ENCODE peak calls at places on chromosome 1, in ten cellular contexts. One of them, this sample, is unnamed.

GRCh38 chr1:165114022-165114888 is 242.3 kb downstream of the LMX1A start:
- DNase-seq in brain microvascular endothelial cell: peak
- DNase-seq in memory B cell: no peak
- DNase-seq in naive thymus-derived CD8-positive, alpha-beta T cell: no peak
- DNase-seq in heart right ventricle: no peak
- DNase-seq in DMS 273 treated with DMSO at 0.1 percent for 48 hours: peak
- DNase-seq in activated CD8-positive, alpha-beta memory T cell treated with anti-CD3 and anti-CD28 coated beads for 24 hours: no peak
- DNase-seq in NCI-H1092 treated with DMSO at 0.1 percent for 48 hours: peak
- DNase-seq in NCI-H146: peak
- DNase-seq in GM04504: no peak
- DNase-seq in this sample: no peak

GRCh38 chr1:187032982-187033705 is 204.4 kb downstream of the PLA2G4A start:
- DNase-seq in GM04504: no peak
- DNase-seq in NCI-H146: no peak
- DNase-seq in activated CD8-positive, alpha-beta memory T cell treated with anti-CD3 and anti-CD28 coated beads for 24 hours: no peak
- DNase-seq in naive thymus-derived CD8-positive, alpha-beta T cell: no peak
- DNase-seq in DMS 273 treated with DMSO at 0.1 percent for 48 hours: no peak
- DNase-seq in NCI-H1092 treated with DMSO at 0.1 percent for 48 hours: no peak
- DNase-seq in heart right ventricle: no peak
- DNase-seq in memory B cell: no peak
- DNase-seq in brain microvascular endothelial cell: no peak
- DNase-seq in this sample: no peak

GRCh38 chr1:206706298-206706791 is 21.6 kb downstream of the MAPKAPK2 start:
- DNase-seq in naive thymus-derived CD8-positive, alpha-beta T cell: no peak
- DNase-seq in NCI-H1092 treated with DMSO at 0.1 percent for 48 hours: peak
- DNase-seq in brain microvascular endothelial cell: peak
- DNase-seq in NCI-H146: peak
- DNase-seq in memory B cell: no peak
- DNase-seq in DMS 273 treated with DMSO at 0.1 percent for 48 hours: peak
- DNase-seq in heart right ventricle: peak
- DNase-seq in GM04504: peak
- DNase-seq in activated CD8-positive, alpha-beta memory T cell treated with anti-CD3 and anti-CD28 coated beads for 24 hours: no peak
- DNase-seq in this sample: no peak

GRCh38 chr1:26521669-26522030 is 7.9 kb upstream of the RPS6KA1 start:
- DNase-seq in naive thymus-derived CD8-positive, alpha-beta T cell: no peak
- DNase-seq in NCI-H146: no peak
- DNase-seq in brain microvascular endothelial cell: no peak
- DNase-seq in memory B cell: no peak
- DNase-seq in heart right ventricle: no peak
- DNase-seq in DMS 273 treated with DMSO at 0.1 percent for 48 hours: no peak
- DNase-seq in NCI-H1092 treated with DMSO at 0.1 percent for 48 hours: no peak
- DNase-seq in GM04504: no peak
- DNase-seq in activated CD8-positive, alpha-beta memory T cell treated with anti-CD3 and anti-CD28 coated beads for 24 hours: no peak
- DNase-seq in this sample: no peak

GRCh38 chr1:207103892-207104373 is at the start of gene C4BPA:
- DNase-seq in activated CD8-positive, alpha-beta memory T cell treated with anti-CD3 and anti-CD28 coated beads for 24 hours: no peak
- DNase-seq in naive thymus-derived CD8-positive, alpha-beta T cell: no peak
- DNase-seq in NCI-H146: no peak
- DNase-seq in NCI-H1092 treated with DMSO at 0.1 percent for 48 hours: no peak
- DNase-seq in heart right ventricle: no peak
- DNase-seq in brain microvascular endothelial cell: no peak
- DNase-seq in DMS 273 treated with DMSO at 0.1 percent for 48 hours: no peak
- DNase-seq in memory B cell: no peak
- DNase-seq in GM04504: no peak
- DNase-seq in this sample: no peak

GRCh38 chr1:201769966-201770365 is 59.0 kb upstream of the IPO9 start:
- DNase-seq in activated CD8-positive, alpha-beta memory T cell treated with anti-CD3 and anti-CD28 coated beads for 24 hours: no peak
- DNase-seq in naive thymus-derived CD8-positive, alpha-beta T cell: no peak
- DNase-seq in heart right ventricle: peak
- DNase-seq in GM04504: peak
- DNase-seq in DMS 273 treated with DMSO at 0.1 percent for 48 hours: peak
- DNase-seq in memory B cell: no peak
- DNase-seq in brain microvascular endothelial cell: peak
- DNase-seq in NCI-H146: no peak
- DNase-seq in NCI-H1092 treated with DMSO at 0.1 percent for 48 hours: no peak
- DNase-seq in this sample: no peak

GRCh38 chr1:157241185-157241538 is 103.0 kb upstream of the ETV3 start:
- DNase-seq in memory B cell: no peak
- DNase-seq in brain microvascular endothelial cell: no peak
- DNase-seq in NCI-H1092 treated with DMSO at 0.1 percent for 48 hours: no peak
- DNase-seq in activated CD8-positive, alpha-beta memory T cell treated with anti-CD3 and anti-CD28 coated beads for 24 hours: no peak
- DNase-seq in GM04504: no peak
- DNase-seq in DMS 273 treated with DMSO at 0.1 percent for 48 hours: no peak
- DNase-seq in NCI-H146: no peak
- DNase-seq in heart right ventricle: no peak
- DNase-seq in naive thymus-derived CD8-positive, alpha-beta T cell: no peak
- DNase-seq in this sample: no peak

GRCh38 chr1:169309178-169310166 is 58.1 kb downstream of the NME7 start:
- DNase-seq in NCI-H146: no peak
- DNase-seq in DMS 273 treated with DMSO at 0.1 percent for 48 hours: no peak
- DNase-seq in activated CD8-positive, alpha-beta memory T cell treated with anti-CD3 and anti-CD28 coated beads for 24 hours: no peak
- DNase-seq in GM04504: no peak
- DNase-seq in brain microvascular endothelial cell: no peak
- DNase-seq in NCI-H1092 treated with DMSO at 0.1 percent for 48 hours: no peak
- DNase-seq in naive thymus-derived CD8-positive, alpha-beta T cell: no peak
- DNase-seq in memory B cell: no peak
- DNase-seq in heart right ventricle: no peak
- DNase-seq in this sample: no peak

GRCh38 chr1:62912028-62912638 is 128.2 kb downstream of the ATG4C start:
- DNase-seq in brain microvascular endothelial cell: peak
- DNase-seq in naive thymus-derived CD8-positive, alpha-beta T cell: no peak
- DNase-seq in DMS 273 treated with DMSO at 0.1 percent for 48 hours: no peak
- DNase-seq in GM04504: no peak
- DNase-seq in NCI-H146: no peak
- DNase-seq in NCI-H1092 treated with DMSO at 0.1 percent for 48 hours: no peak
- DNase-seq in activated CD8-positive, alpha-beta memory T cell treated with anti-CD3 and anti-CD28 coated beads for 24 hours: no peak
- DNase-seq in heart right ventricle: no peak
- DNase-seq in memory B cell: no peak
- DNase-seq in this sample: no peak

GRCh38 chr1:74505889-74506288 is 6.5 kb downstream of the LRRC53 start:
- DNase-seq in activated CD8-positive, alpha-beta memory T cell treated with anti-CD3 and anti-CD28 coated beads for 24 hours: no peak
- DNase-seq in GM04504: no peak
- DNase-seq in DMS 273 treated with DMSO at 0.1 percent for 48 hours: no peak
- DNase-seq in memory B cell: no peak
- DNase-seq in NCI-H146: no peak
- DNase-seq in heart right ventricle: no peak
- DNase-seq in naive thymus-derived CD8-positive, alpha-beta T cell: no peak
- DNase-seq in brain microvascular endothelial cell: no peak
- DNase-seq in NCI-H1092 treated with DMSO at 0.1 percent for 48 hours: no peak
- DNase-seq in this sample: no peak

GRCh38 chr1:210437111-210437510 is 108.4 kb downstream of the HHAT start:
- DNase-seq in NCI-H146: no peak
- DNase-seq in DMS 273 treated with DMSO at 0.1 percent for 48 hours: no peak
- DNase-seq in heart right ventricle: no peak
- DNase-seq in naive thymus-derived CD8-positive, alpha-beta T cell: no peak
- DNase-seq in activated CD8-positive, alpha-beta memory T cell treated with anti-CD3 and anti-CD28 coated beads for 24 hours: no peak
- DNase-seq in NCI-H1092 treated with DMSO at 0.1 percent for 48 hours: no peak
- DNase-seq in brain microvascular endothelial cell: peak
- DNase-seq in memory B cell: no peak
- DNase-seq in GM04504: no peak
- DNase-seq in this sample: no peak

GRCh38 chr1:235442788-235443429 is 61.3 kb downstream of the B3GALNT2 start:
- DNase-seq in NCI-H146: no peak
- DNase-seq in naive thymus-derived CD8-positive, alpha-beta T cell: no peak
- DNase-seq in memory B cell: no peak
- DNase-seq in brain microvascular endothelial cell: peak
- DNase-seq in DMS 273 treated with DMSO at 0.1 percent for 48 hours: no peak
- DNase-seq in heart right ventricle: no peak
- DNase-seq in GM04504: peak
- DNase-seq in activated CD8-positive, alpha-beta memory T cell treated with anti-CD3 and anti-CD28 coated beads for 24 hours: no peak
- DNase-seq in NCI-H1092 treated with DMSO at 0.1 percent for 48 hours: no peak
- DNase-seq in this sample: no peak

GRCh38 chr1:193905288-193906085 is 719.1 kb upstream of the B3GALT2 start:
- DNase-seq in memory B cell: no peak
- DNase-seq in naive thymus-derived CD8-positive, alpha-beta T cell: no peak
- DNase-seq in NCI-H1092 treated with DMSO at 0.1 percent for 48 hours: no peak
- DNase-seq in DMS 273 treated with DMSO at 0.1 percent for 48 hours: no peak
- DNase-seq in GM04504: no peak
- DNase-seq in brain microvascular endothelial cell: peak
- DNase-seq in heart right ventricle: no peak
- DNase-seq in activated CD8-positive, alpha-beta memory T cell treated with anti-CD3 and anti-CD28 coated beads for 24 hours: no peak
- DNase-seq in NCI-H146: peak
- DNase-seq in this sample: no peak

GRCh38 chr1:184028854-184029623 is 8.5 kb downstream of the COLGALT2 start:
- DNase-seq in brain microvascular endothelial cell: no peak
- DNase-seq in naive thymus-derived CD8-positive, alpha-beta T cell: no peak
- DNase-seq in GM04504: no peak
- DNase-seq in heart right ventricle: peak
- DNase-seq in NCI-H146: no peak
- DNase-seq in DMS 273 treated with DMSO at 0.1 percent for 48 hours: peak
- DNase-seq in activated CD8-positive, alpha-beta memory T cell treated with anti-CD3 and anti-CD28 coated beads for 24 hours: no peak
- DNase-seq in NCI-H1092 treated with DMSO at 0.1 percent for 48 hours: no peak
- DNase-seq in memory B cell: no peak
- DNase-seq in this sample: no peak

GRCh38 chr1:113742515-113742914 is 16.8 kb downstream of the PHTF1 start:
- DNase-seq in DMS 273 treated with DMSO at 0.1 percent for 48 hours: no peak
- DNase-seq in NCI-H1092 treated with DMSO at 0.1 percent for 48 hours: no peak
- DNase-seq in NCI-H146: no peak
- DNase-seq in memory B cell: no peak
- DNase-seq in naive thymus-derived CD8-positive, alpha-beta T cell: no peak
- DNase-seq in GM04504: no peak
- DNase-seq in brain microvascular endothelial cell: no peak
- DNase-seq in heart right ventricle: no peak
- DNase-seq in activated CD8-positive, alpha-beta memory T cell treated with anti-CD3 and anti-CD28 coated beads for 24 hours: no peak
- DNase-seq in this sample: no peak

GRCh38 chr1:62070384-62071011 is 124.2 kb upstream of the L1TD1 start:
- DNase-seq in heart right ventricle: no peak
- DNase-seq in brain microvascular endothelial cell: peak
- DNase-seq in DMS 273 treated with DMSO at 0.1 percent for 48 hours: no peak
- DNase-seq in NCI-H146: peak
- DNase-seq in activated CD8-positive, alpha-beta memory T cell treated with anti-CD3 and anti-CD28 coated beads for 24 hours: no peak
- DNase-seq in memory B cell: no peak
- DNase-seq in NCI-H1092 treated with DMSO at 0.1 percent for 48 hours: no peak
- DNase-seq in naive thymus-derived CD8-positive, alpha-beta T cell: no peak
- DNase-seq in GM04504: no peak
- DNase-seq in this sample: no peak

GRCh38 chr1:61253912-61254628 is 171.7 kb downstream of the NFIA start:
- DNase-seq in heart right ventricle: no peak
- DNase-seq in naive thymus-derived CD8-positive, alpha-beta T cell: no peak
- DNase-seq in DMS 273 treated with DMSO at 0.1 percent for 48 hours: no peak
- DNase-seq in NCI-H1092 treated with DMSO at 0.1 percent for 48 hours: no peak
- DNase-seq in memory B cell: no peak
- DNase-seq in NCI-H146: no peak
- DNase-seq in GM04504: no peak
- DNase-seq in activated CD8-positive, alpha-beta memory T cell treated with anti-CD3 and anti-CD28 coated beads for 24 hours: no peak
- DNase-seq in brain microvascular endothelial cell: no peak
- DNase-seq in this sample: no peak

GRCh38 chr1:226809785-226810571 is 60.4 kb upstream of the PSEN2 start:
- DNase-seq in GM04504: no peak
- DNase-seq in NCI-H146: no peak
- DNase-seq in brain microvascular endothelial cell: no peak
- DNase-seq in heart right ventricle: no peak
- DNase-seq in naive thymus-derived CD8-positive, alpha-beta T cell: no peak
- DNase-seq in memory B cell: no peak
- DNase-seq in DMS 273 treated with DMSO at 0.1 percent for 48 hours: no peak
- DNase-seq in NCI-H1092 treated with DMSO at 0.1 percent for 48 hours: no peak
- DNase-seq in activated CD8-positive, alpha-beta memory T cell treated with anti-CD3 and anti-CD28 coated beads for 24 hours: no peak
- DNase-seq in this sample: no peak

GRCh38 chr1:2203671-2204383 is 9.3 kb upstream of the FAAP20 start:
- DNase-seq in GM04504: no peak
- DNase-seq in naive thymus-derived CD8-positive, alpha-beta T cell: no peak
- DNase-seq in activated CD8-positive, alpha-beta memory T cell treated with anti-CD3 and anti-CD28 coated beads for 24 hours: no peak
- DNase-seq in NCI-H146: no peak
- DNase-seq in brain microvascular endothelial cell: no peak
- DNase-seq in NCI-H1092 treated with DMSO at 0.1 percent for 48 hours: no peak
- DNase-seq in DMS 273 treated with DMSO at 0.1 percent for 48 hours: no peak
- DNase-seq in heart right ventricle: peak
- DNase-seq in memory B cell: no peak
- DNase-seq in this sample: no peak

GRCh38 chr1:226355679-226356583 is 47.0 kb upstream of the LIN9 start:
- DNase-seq in memory B cell: no peak
- DNase-seq in NCI-H1092 treated with DMSO at 0.1 percent for 48 hours: peak
- DNase-seq in activated CD8-positive, alpha-beta memory T cell treated with anti-CD3 and anti-CD28 coated beads for 24 hours: no peak
- DNase-seq in DMS 273 treated with DMSO at 0.1 percent for 48 hours: peak
- DNase-seq in naive thymus-derived CD8-positive, alpha-beta T cell: no peak
- DNase-seq in GM04504: no peak
- DNase-seq in NCI-H146: peak
- DNase-seq in heart right ventricle: peak
- DNase-seq in brain microvascular endothelial cell: no peak
- DNase-seq in this sample: no peak

GRCh38 chr1:164575356-164575755 is 16.4 kb downstream of the PBX1 start:
- DNase-seq in NCI-H146: no peak
- DNase-seq in GM04504: no peak
- DNase-seq in DMS 273 treated with DMSO at 0.1 percent for 48 hours: no peak
- DNase-seq in NCI-H1092 treated with DMSO at 0.1 percent for 48 hours: no peak
- DNase-seq in activated CD8-positive, alpha-beta memory T cell treated with anti-CD3 and anti-CD28 coated beads for 24 hours: no peak
- DNase-seq in naive thymus-derived CD8-positive, alpha-beta T cell: no peak
- DNase-seq in heart right ventricle: no peak
- DNase-seq in brain microvascular endothelial cell: no peak
- DNase-seq in memory B cell: no peak
- DNase-seq in this sample: no peak

This sample was measured in CD4-positive, alpha-beta memory T cell.